ENCODE peak calls at places on chromosomes 7 and 10, in nine cellular contexts. One of them, this sample, is unnamed.

GRCh38 chr10:129397198-129397974 is 69.7 kb upstream of the MGMT start:
- DNase-seq in ecto neural progenitor cell: no peak
- DNase-seq in adrenal gland: no peak
- DNase-seq in neural crest cell: no peak
- DNase-seq in stimulated activated CD4-positive, alpha-beta T cell treated with anti-CD3 and anti-CD28 coated beads, Interleukin-4, amount 100 ng/mL, for 48 hours: no peak
- DNase-seq in activated CD4-positive, alpha-beta T cell treated with anti-CD3 and anti-CD28 coated beads, Interleukin-2, amount 50 U/mL, for 48 hours: no peak
- DNase-seq in A172: no peak
- DNase-seq in dorsolateral prefrontal cortex: no peak
- DNase-seq in foreskin keratinocyte: no peak
- DNase-seq in this sample: no peak

GRCh38 chr7:80060218-80060806 is 74.3 kb upstream of the GNAI1 start:
- DNase-seq in foreskin keratinocyte: peak; percentile 18
- DNase-seq in activated CD4-positive, alpha-beta T cell treated with anti-CD3 and anti-CD28 coated beads, Interleukin-2, amount 50 U/mL, for 48 hours: no peak
- DNase-seq in ecto neural progenitor cell: no peak
- DNase-seq in stimulated activated CD4-positive, alpha-beta T cell treated with anti-CD3 and anti-CD28 coated beads, Interleukin-4, amount 100 ng/mL, for 48 hours: no peak
- DNase-seq in dorsolateral prefrontal cortex: no peak
- DNase-seq in neural crest cell: no peak
- DNase-seq in A172: peak; percentile 67
- DNase-seq in adrenal gland: no peak
- DNase-seq in this sample: no peak

GRCh38 chr7:1489336-1489735 is 14.9 kb downstream of the INTS1 start:
- DNase-seq in ecto neural progenitor cell: no peak
- DNase-seq in stimulated activated CD4-positive, alpha-beta T cell treated with anti-CD3 and anti-CD28 coated beads, Interleukin-4, amount 100 ng/mL, for 48 hours: no peak
- DNase-seq in neural crest cell: no peak
- DNase-seq in foreskin keratinocyte: no peak
- DNase-seq in adrenal gland: no peak
- DNase-seq in dorsolateral prefrontal cortex: no peak
- DNase-seq in activated CD4-positive, alpha-beta T cell treated with anti-CD3 and anti-CD28 coated beads, Interleukin-2, amount 50 U/mL, for 48 hours: no peak
- DNase-seq in A172: no peak
- DNase-seq in this sample: no peak

GRCh38 chr7:2017914-2018785 is 214.6 kb downstream of the MAD1L1 start:
- DNase-seq in adrenal gland: no peak
- DNase-seq in ecto neural progenitor cell: no peak
- DNase-seq in foreskin keratinocyte: no peak
- DNase-seq in dorsolateral prefrontal cortex: no peak
- DNase-seq in stimulated activated CD4-positive, alpha-beta T cell treated with anti-CD3 and anti-CD28 coated beads, Interleukin-4, amount 100 ng/mL, for 48 hours: no peak
- DNase-seq in neural crest cell: no peak
- DNase-seq in activated CD4-positive, alpha-beta T cell treated with anti-CD3 and anti-CD28 coated beads, Interleukin-2, amount 50 U/mL, for 48 hours: no peak
- DNase-seq in A172: no peak
- DNase-seq in this sample: no peak

GRCh38 chr7:5425507-5426225 is 2.0 kb upstream of the TNRC18 start:
- DNase-seq in neural crest cell: peak; percentile 61
- DNase-seq in foreskin keratinocyte: peak; percentile 56
- DNase-seq in activated CD4-positive, alpha-beta T cell treated with anti-CD3 and anti-CD28 coated beads, Interleukin-2, amount 50 U/mL, for 48 hours: peak; percentile 18
- DNase-seq in dorsolateral prefrontal cortex: peak; percentile 73
- DNase-seq in adrenal gland: peak; percentile 71
- DNase-seq in A172: peak; percentile 83
- DNase-seq in stimulated activated CD4-positive, alpha-beta T cell treated with anti-CD3 and anti-CD28 coated beads, Interleukin-4, amount 100 ng/mL, for 48 hours: no peak
- DNase-seq in ecto neural progenitor cell: peak; percentile 83
- DNase-seq in this sample: no peak

GRCh38 chr7:87028636-87029035 is 30.8 kb downstream of the ELAPOR2 start:
- DNase-seq in adrenal gland: no peak
- DNase-seq in neural crest cell: no peak
- DNase-seq in A172: no peak
- DNase-seq in activated CD4-positive, alpha-beta T cell treated with anti-CD3 and anti-CD28 coated beads, Interleukin-2, amount 50 U/mL, for 48 hours: no peak
- DNase-seq in ecto neural progenitor cell: no peak
- DNase-seq in dorsolateral prefrontal cortex: no peak
- DNase-seq in stimulated activated CD4-positive, alpha-beta T cell treated with anti-CD3 and anti-CD28 coated beads, Interleukin-4, amount 100 ng/mL, for 48 hours: no peak
- DNase-seq in foreskin keratinocyte: no peak
- DNase-seq in this sample: no peak

GRCh38 chr7:20064974-20065862 is 152.0 kb downstream of the MACC1 start:
- DNase-seq in stimulated activated CD4-positive, alpha-beta T cell treated with anti-CD3 and anti-CD28 coated beads, Interleukin-4, amount 100 ng/mL, for 48 hours: no peak
- DNase-seq in activated CD4-positive, alpha-beta T cell treated with anti-CD3 and anti-CD28 coated beads, Interleukin-2, amount 50 U/mL, for 48 hours: no peak
- DNase-seq in neural crest cell: no peak
- DNase-seq in foreskin keratinocyte: no peak
- DNase-seq in ecto neural progenitor cell: no peak
- DNase-seq in A172: peak; percentile 84
- DNase-seq in adrenal gland: no peak
- DNase-seq in dorsolateral prefrontal cortex: no peak
- DNase-seq in this sample: no peak

GRCh38 chr7:1267016-1267900 is 34.6 kb downstream of the UNCX start:
- DNase-seq in foreskin keratinocyte: no peak
- DNase-seq in activated CD4-positive, alpha-beta T cell treated with anti-CD3 and anti-CD28 coated beads, Interleukin-2, amount 50 U/mL, for 48 hours: no peak
- DNase-seq in A172: no peak
- DNase-seq in stimulated activated CD4-positive, alpha-beta T cell treated with anti-CD3 and anti-CD28 coated beads, Interleukin-4, amount 100 ng/mL, for 48 hours: no peak
- DNase-seq in dorsolateral prefrontal cortex: no peak
- DNase-seq in neural crest cell: no peak
- DNase-seq in adrenal gland: no peak
- DNase-seq in ecto neural progenitor cell: no peak
- DNase-seq in this sample: no peak

GRCh38 chr10:6328708-6329423 is 126.1 kb downstream of the PFKFB3 start:
- DNase-seq in adrenal gland: no peak
- DNase-seq in dorsolateral prefrontal cortex: peak; percentile 58
- DNase-seq in A172: no peak
- DNase-seq in neural crest cell: no peak
- DNase-seq in stimulated activated CD4-positive, alpha-beta T cell treated with anti-CD3 and anti-CD28 coated beads, Interleukin-4, amount 100 ng/mL, for 48 hours: no peak
- DNase-seq in activated CD4-positive, alpha-beta T cell treated with anti-CD3 and anti-CD28 coated beads, Interleukin-2, amount 50 U/mL, for 48 hours: no peak
- DNase-seq in foreskin keratinocyte: no peak
- DNase-seq in ecto neural progenitor cell: no peak
- DNase-seq in this sample: no peak

GRCh38 chr10:73890261-73890660 is 15.9 kb upstream of the CAMK2G start:
- DNase-seq in neural crest cell: no peak
- DNase-seq in adrenal gland: no peak
- DNase-seq in dorsolateral prefrontal cortex: no peak
- DNase-seq in foreskin keratinocyte: no peak
- DNase-seq in stimulated activated CD4-positive, alpha-beta T cell treated with anti-CD3 and anti-CD28 coated beads, Interleukin-4, amount 100 ng/mL, for 48 hours: no peak
- DNase-seq in A172: no peak
- DNase-seq in ecto neural progenitor cell: no peak
- DNase-seq in activated CD4-positive, alpha-beta T cell treated with anti-CD3 and anti-CD28 coated beads, Interleukin-2, amount 50 U/mL, for 48 hours: no peak
- DNase-seq in this sample: no peak

GRCh38 chr7:82098410-82098809 is 328.6 kb upstream of the HGF start:
- DNase-seq in A172: no peak
- DNase-seq in stimulated activated CD4-positive, alpha-beta T cell treated with anti-CD3 and anti-CD28 coated beads, Interleukin-4, amount 100 ng/mL, for 48 hours: no peak
- DNase-seq in foreskin keratinocyte: no peak
- DNase-seq in ecto neural progenitor cell: no peak
- DNase-seq in adrenal gland: no peak
- DNase-seq in activated CD4-positive, alpha-beta T cell treated with anti-CD3 and anti-CD28 coated beads, Interleukin-2, amount 50 U/mL, for 48 hours: no peak
- DNase-seq in neural crest cell: no peak
- DNase-seq in dorsolateral prefrontal cortex: no peak
- DNase-seq in this sample: no peak

GRCh38 chr7:100177040-100178001 is at the start of the genes GPC2 and STAG3:
- DNase-seq in dorsolateral prefrontal cortex: peak; percentile 89
- DNase-seq in adrenal gland: peak; percentile 97
- DNase-seq in A172: peak; percentile 95
- DNase-seq in foreskin keratinocyte: peak; percentile 84
- DNase-seq in activated CD4-positive, alpha-beta T cell treated with anti-CD3 and anti-CD28 coated beads, Interleukin-2, amount 50 U/mL, for 48 hours: peak; percentile 99
- DNase-seq in ecto neural progenitor cell: peak; percentile 99
- DNase-seq in stimulated activated CD4-positive, alpha-beta T cell treated with anti-CD3 and anti-CD28 coated beads, Interleukin-4, amount 100 ng/mL, for 48 hours: peak; percentile 99
- DNase-seq in neural crest cell: peak; percentile 99
- DNase-seq in this sample: peak; percentile 87

GRCh38 chr7:11300231-11300630 is 326.6 kb downstream of the PHF14 start:
- DNase-seq in stimulated activated CD4-positive, alpha-beta T cell treated with anti-CD3 and anti-CD28 coated beads, Interleukin-4, amount 100 ng/mL, for 48 hours: no peak
- DNase-seq in activated CD4-positive, alpha-beta T cell treated with anti-CD3 and anti-CD28 coated beads, Interleukin-2, amount 50 U/mL, for 48 hours: no peak
- DNase-seq in neural crest cell: no peak
- DNase-seq in foreskin keratinocyte: no peak
- DNase-seq in adrenal gland: no peak
- DNase-seq in A172: no peak
- DNase-seq in ecto neural progenitor cell: no peak
- DNase-seq in dorsolateral prefrontal cortex: no peak
- DNase-seq in this sample: no peak

GRCh38 chr10:100364735-100365391 is 17.8 kb downstream of the SCD start:
- DNase-seq in adrenal gland: peak; percentile 85
- DNase-seq in neural crest cell: no peak
- DNase-seq in stimulated activated CD4-positive, alpha-beta T cell treated with anti-CD3 and anti-CD28 coated beads, Interleukin-4, amount 100 ng/mL, for 48 hours: no peak
- DNase-seq in activated CD4-positive, alpha-beta T cell treated with anti-CD3 and anti-CD28 coated beads, Interleukin-2, amount 50 U/mL, for 48 hours: no peak
- DNase-seq in dorsolateral prefrontal cortex: peak; percentile 53
- DNase-seq in foreskin keratinocyte: peak; percentile 91
- DNase-seq in ecto neural progenitor cell: no peak
- DNase-seq in A172: peak; percentile 99
- DNase-seq in this sample: no peak

GRCh38 chr7:128100949-128101713 is 69.9 kb upstream of the LRRC4 start:
- DNase-seq in stimulated activated CD4-positive, alpha-beta T cell treated with anti-CD3 and anti-CD28 coated beads, Interleukin-4, amount 100 ng/mL, for 48 hours: no peak
- DNase-seq in foreskin keratinocyte: no peak
- DNase-seq in adrenal gland: no peak
- DNase-seq in A172: no peak
- DNase-seq in dorsolateral prefrontal cortex: no peak
- DNase-seq in ecto neural progenitor cell: no peak
- DNase-seq in activated CD4-positive, alpha-beta T cell treated with anti-CD3 and anti-CD28 coated beads, Interleukin-2, amount 50 U/mL, for 48 hours: no peak
- DNase-seq in neural crest cell: no peak
- DNase-seq in this sample: no peak

GRCh38 chr10:44201011-44201410 is 183.9 kb downstream of the CXCL12 start:
- DNase-seq in dorsolateral prefrontal cortex: no peak
- DNase-seq in ecto neural progenitor cell: no peak
- DNase-seq in neural crest cell: no peak
- DNase-seq in activated CD4-positive, alpha-beta T cell treated with anti-CD3 and anti-CD28 coated beads, Interleukin-2, amount 50 U/mL, for 48 hours: no peak
- DNase-seq in foreskin keratinocyte: no peak
- DNase-seq in A172: no peak
- DNase-seq in adrenal gland: no peak
- DNase-seq in stimulated activated CD4-positive, alpha-beta T cell treated with anti-CD3 and anti-CD28 coated beads, Interleukin-4, amount 100 ng/mL, for 48 hours: no peak
- DNase-seq in this sample: no peak

GRCh38 chr10:16258476-16259040 is 178.3 kb upstream of the PTER start:
- DNase-seq in foreskin keratinocyte: no peak
- DNase-seq in neural crest cell: no peak
- DNase-seq in adrenal gland: no peak
- DNase-seq in A172: no peak
- DNase-seq in stimulated activated CD4-positive, alpha-beta T cell treated with anti-CD3 and anti-CD28 coated beads, Interleukin-4, amount 100 ng/mL, for 48 hours: no peak
- DNase-seq in activated CD4-positive, alpha-beta T cell treated with anti-CD3 and anti-CD28 coated beads, Interleukin-2, amount 50 U/mL, for 48 hours: no peak
- DNase-seq in dorsolateral prefrontal cortex: peak; percentile 40
- DNase-seq in ecto neural progenitor cell: no peak
- DNase-seq in this sample: no peak

GRCh38 chr7:53209129-53209528 is 173.7 kb downstream of the POM121L12 start:
- DNase-seq in stimulated activated CD4-positive, alpha-beta T cell treated with anti-CD3 and anti-CD28 coated beads, Interleukin-4, amount 100 ng/mL, for 48 hours: no peak
- DNase-seq in foreskin keratinocyte: no peak
- DNase-seq in activated CD4-positive, alpha-beta T cell treated with anti-CD3 and anti-CD28 coated beads, Interleukin-2, amount 50 U/mL, for 48 hours: no peak
- DNase-seq in A172: no peak
- DNase-seq in dorsolateral prefrontal cortex: no peak
- DNase-seq in adrenal gland: no peak
- DNase-seq in neural crest cell: no peak
- DNase-seq in ecto neural progenitor cell: no peak
- DNase-seq in this sample: no peak

This sample was measured in pulmonary artery endothelial cell.